ENCODE peak calls at places on chromosomes 12 and 14, in four cellular contexts. W is brain microvascular endothelial cell; C is uterus; N is CD8-positive, alpha-beta T cell. G is an unnamed sample.

GRCh38 chr14:23899788-23900187 is 53.8 kb upstream of the DHRS4 start:
- DNase-seq in C (no peak), W (no peak), N (no peak), G (no peak)

GRCh38 chr14:59529189-59529588 is 44.9 kb downstream of the JKAMP start:
- DNase-seq in N (no peak), W (no peak), C (no peak), G (no peak)

GRCh38 chr12:98532687-98533304 is 17.4 kb downstream of the TMPO start:
- DNase-seq in C (no peak), W (peak; percentile 65), N (no peak), G (no peak)

GRCh38 chr14:71658261-71658860 is 273.9 kb upstream of the RGS6 start:
- DNase-seq in N (no peak), C (no peak), W (peak; percentile 24), G (no peak)

GRCh38 chr14:75877292-75877691 is 104.5 kb downstream of the TGFB3 start:
- DNase-seq in W (peak; percentile 93), N (no peak), C (no peak), G (no peak)

GRCh38 chr12:47712171-47712570 is 6.3 kb upstream of the RPAP3 start:
- DNase-seq in W (no peak), C (no peak), N (no peak), G (no peak)

GRCh38 chr12:100473716-100474150 is at the start of gene NR1H4:
- DNase-seq in W (no peak), C (no peak), N (no peak), G (peak; percentile 73)

GRCh38 chr12:66538970-66539369 is 139.9 kb downstream of the GRIP1 start:
- DNase-seq in W (no peak), C (no peak), N (no peak), G (no peak)

GRCh38 chr14:103332143-103332919 is 1.7 kb upstream of the EIF5 start:
- DNase-seq in N (no peak), C (no peak), W (no peak), G (no peak)

GRCh38 chr14:104968541-104969401 is 9.4 kb downstream of the AHNAK2 start:
- DNase-seq in N (no peak), C (peak; percentile 52), W (no peak), G (no peak)

GRCh38 chr14:90599748-90600507 is 203.1 kb downstream of the CALM1 start:
- DNase-seq in N (no peak), W (no peak), C (no peak), G (no peak)

GRCh38 chr12:25959069-25959961 is 833 bp downstream of the RASSF8 start:
- DNase-seq in N (no peak), C (peak; percentile 71), W (peak; percentile 80), G (peak; percentile 74)

GRCh38 chr12:25692115-25693035 is 139.3 kb upstream of the LMNTD1 start:
- DNase-seq in N (no peak), C (no peak), W (peak; percentile 82), G (no peak)

GRCh38 chr14:103693514-103693913 is 21.7 kb downstream of the XRCC3 start:
- DNase-seq in W (no peak), C (no peak), N (no peak), G (no peak)

GRCh38 chr14:79111963-79112362 is 941.8 kb downstream of the NRXN3 start:
- DNase-seq in W (no peak), N (no peak), C (no peak), G (no peak)

GRCh38 chr14:75126121-75126544 is 715 bp downstream of the NEK9 start:
- DNase-seq in W (no peak), C (no peak), N (no peak), G (no peak)

GRCh38 chr12:104974626-104975290 is 11.4 kb upstream of the NOPCHAP1 start:
- DNase-seq in W (no peak), N (no peak), C (no peak), G (no peak)

GRCh38 chr14:53638966-53639365 is 317.7 kb downstream of the BMP4 start:
- DNase-seq in N (no peak), C (no peak), W (no peak), G (no peak)

GRCh38 chr12:21526721-21527345 is 737 bp downstream of the SPX start:
- DNase-seq in C (no peak), W (no peak), N (no peak), G (no peak)

GRCh38 chr12:55899035-55899434 is 28.7 kb downstream of the PYM1 start:
- DNase-seq in W (peak; percentile 54), C (no peak), N (no peak), G (no peak)

GRCh38 chr14:58639842-58640484 is 2.2 kb downstream of the DACT1 start:
- DNase-seq in W (peak; percentile 86), C (no peak), N (no peak), G (peak; percentile 44)

GRCh38 chr12:95805864-95806669 is 15.5 kb upstream of the NTN4 start:
- DNase-seq in C (no peak), N (no peak), W (peak; percentile 99), G (no peak)

GRCh38 chr14:93785423-93785822 is 2.9 kb downstream of the PRIMA1 start:
- DNase-seq in W (no peak), C (no peak), N (no peak), G (no peak)

GRCh38 chr12:90287585-90287984 is 578.9 kb upstream of the ATP2B1 start:
- DNase-seq in N (no peak), C (no peak), W (no peak), G (no peak)
- H3K27ac ChIP-seq in N (no peak overlapping the region), C (no peak overlapping the region), W (no peak overlapping the region), G (no peak overlapping the region)

DNA sequence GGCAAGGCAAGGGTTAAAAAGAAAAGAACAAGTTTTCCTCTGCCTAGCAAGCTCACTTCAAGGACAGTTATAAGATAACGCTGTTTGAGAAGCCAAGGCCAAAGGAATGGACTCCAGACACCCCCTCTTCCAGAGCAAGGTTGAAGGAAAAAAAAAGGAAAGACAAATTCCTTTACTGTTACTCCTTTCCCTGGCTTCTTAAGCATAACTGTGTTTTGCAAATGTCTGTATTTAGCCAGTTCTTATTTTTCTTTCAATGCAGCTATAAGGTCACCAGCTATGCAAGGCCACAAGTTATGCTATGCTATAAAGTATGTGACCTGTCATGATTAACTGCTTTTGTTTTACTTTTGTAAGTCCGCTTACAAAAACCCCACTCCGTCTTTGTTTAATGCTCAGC is 26.6 kb downstream of the ZNF410 start:
- DNase-seq in N (no peak), C (no peak), W (peak; percentile 43), G (no peak)
- H3K36me3 ChIP-seq in N (peaks cover 24% of the 10 kb centered on the region), C (no peaks in the 10 kb centered on the region), W (peaks cover 21% of the 10 kb centered on the region), G (no peaks in the 10 kb centered on the region)

GRCh38 chr12:12010277-12011031 is 60.3 kb upstream of the BCL2L14 start:
- DNase-seq in N (no peak), C (no peak), W (peak; percentile 44), G (no peak)
- H3K27ac ChIP-seq in N (peak overlapping the region; percentile 8), C (no peak overlapping the region), W (peak overlapping the region; percentile 43), G (no peak overlapping the region)

GRCh38 chr12:71197460-71197859 is 39.7 kb upstream of the TSPAN8 start:
- DNase-seq in C (no peak), N (no peak), W (no peak), G (no peak)

GRCh38 chr12:71195338-71195896 is 37.6 kb upstream of the TSPAN8 start:
- DNase-seq in C (no peak), W (no peak), N (no peak), G (no peak)

GRCh38 chr12:71201136-71201679 is 43.4 kb upstream of the TSPAN8 start:
- DNase-seq in W (no peak), N (no peak), C (no peak), G (no peak)
- H3K36me3 ChIP-seq in W (no peaks in the 10 kb centered on the region), N (no peaks in the 10 kb centered on the region), C (no peaks in the 10 kb centered on the region), G (no peaks in the 10 kb centered on the region)

GRCh38 chr12:19430988-19431387 is 8.3 kb upstream of the AEBP2 start:
- DNase-seq in C (no peak), N (no peak), W (peak; percentile 6), G (no peak)
- H3K27ac ChIP-seq in C (no peak overlapping the region), N (no peak overlapping the region), W (peak overlapping the region; percentile 79), G (no peak overlapping the region)

GRCh38 chr14:68263563-68264350 is 444.2 kb downstream of the RAD51B start:
- DNase-seq in C (no peak), W (no peak), N (no peak), G (no peak)
- H3K36me3 ChIP-seq in C (no peaks in the 10 kb centered on the region), W (no peaks in the 10 kb centered on the region), N (no peaks in the 10 kb centered on the region), G (no peaks in the 10 kb centered on the region)

GRCh38 chr14:68879841-68880575 is 87.1 kb upstream of the ZFP36L1 start:
- DNase-seq in W (no peak), C (no peak), N (no peak), G (no peak)

GRCh38 chr14:68877993-68878575 is 85.2 kb upstream of the ZFP36L1 start:
- DNase-seq in W (no peak), C (no peak), N (no peak), G (no peak)

GRCh38 chr14:68880581-68881105 is 87.8 kb upstream of the ZFP36L1 start:
- DNase-seq in N (no peak), C (no peak), W (no peak), G (no peak)

GRCh38 chr14:68879321-68879781 is 86.5 kb upstream of the ZFP36L1 start:
- DNase-seq in C (no peak), N (no peak), W (no peak), G (no peak)

DNA sequence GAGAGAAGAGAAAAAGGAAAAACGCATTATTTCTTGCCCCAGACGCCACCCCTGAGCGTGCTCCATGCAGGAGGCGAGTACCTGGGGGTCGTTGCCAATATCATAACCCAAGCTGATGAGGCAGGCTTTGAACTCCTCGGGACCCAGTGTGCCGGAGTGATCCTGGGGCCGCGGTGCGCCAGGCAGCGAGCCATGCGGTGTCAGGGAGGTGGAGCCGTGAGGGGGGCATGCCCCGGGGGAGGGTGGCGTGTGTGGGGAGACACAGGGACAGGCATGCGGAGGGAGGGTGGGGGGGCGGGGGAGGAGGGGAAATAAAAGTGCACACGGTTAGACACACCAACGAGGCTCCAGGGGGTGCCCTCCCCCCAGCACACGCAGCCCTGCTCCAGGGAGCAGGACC is 86.0 kb upstream of the ZFP36L1 start:
- DNase-seq in C (no peak), W (no peak), N (no peak), G (no peak)
- H3K27ac ChIP-seq in C (peak overlapping the region; percentile 49), W (no peak overlapping the region), N (no peak overlapping the region), G (no peak overlapping the region)

DNA sequence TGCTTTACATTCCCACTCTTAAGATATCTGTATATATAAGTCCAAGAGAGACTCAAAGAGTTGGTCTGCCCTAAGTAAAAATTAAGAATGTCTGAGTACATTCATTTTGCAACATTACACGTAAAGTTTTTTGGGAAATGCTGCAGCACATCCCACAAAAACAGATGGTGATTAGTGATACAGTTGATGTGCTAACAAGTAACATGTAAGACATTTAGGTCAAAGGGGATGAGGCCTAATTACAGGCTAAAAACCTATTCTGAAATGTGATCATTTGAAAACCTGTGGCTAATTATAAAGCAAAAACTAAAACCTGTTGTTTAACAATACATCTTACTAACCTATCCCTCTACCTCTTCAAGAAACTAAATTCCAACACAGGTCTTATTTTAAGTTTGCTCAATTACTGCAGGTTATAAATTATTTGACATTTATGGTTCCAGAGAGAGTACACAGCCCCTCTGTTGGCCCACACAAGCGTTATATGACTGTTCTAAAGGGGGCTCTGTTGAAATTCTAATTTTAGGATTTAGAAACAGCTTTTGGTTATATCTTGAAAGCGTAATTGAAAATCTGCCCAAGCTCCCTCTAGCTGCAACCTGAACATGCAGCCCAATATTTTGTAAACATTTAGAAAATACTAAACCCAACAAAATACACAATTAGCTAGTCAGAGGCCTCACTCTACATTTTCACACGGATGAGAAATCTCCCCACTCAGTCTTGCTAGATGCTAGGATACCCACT is 42.9 kb downstream of the BRAP start:
- DNase-seq in C (no peak), W (no peak), N (no peak), G (no peak)
- H3K36me3 ChIP-seq in C (no peaks in the 10 kb centered on the region), W (peaks cover 42% of the 10 kb centered on the region), N (peaks cover 30% of the 10 kb centered on the region), G (no peaks in the 10 kb centered on the region)